ENCODE peak calls at places on chromosomes 12 and 14, in seven cellular contexts. K, T, P, Q, V, Z and I are unnamed samples.

GRCh38 chr12:86671001-86671400 is 414.8 kb upstream of the MGAT4C start:
- DNase-seq in P (no peak), T (no peak), Q (no peak), Z (no peak), K (no peak), V (no peak), I (no peak)

GRCh38 chr14:38851109-38851508 is 251.9 kb downstream of the SEC23A start:
- DNase-seq in K (no peak), V (no peak), T (no peak), Z (no peak), Q (no peak), P (no peak), I (no peak)

GRCh38 chr12:61758661-61759060 is 501.5 kb upstream of the USP15 start:
- DNase-seq in Q (no peak), P (no peak), K (no peak), T (no peak), Z (no peak), V (no peak), I (no peak)

GRCh38 chr12:132825089-132825488 is 3.6 kb downstream of the GOLGA3 start:
- DNase-seq in Z (no peak), T (no peak), K (no peak), Q (no peak), V (no peak), P (no peak), I (no peak)

GRCh38 chr14:68146812-68147211 is 327.2 kb downstream of the RAD51B start:
- DNase-seq in Q (no peak), Z (no peak), T (peak; percentile 77), K (no peak), V (peak; percentile 68), P (peak; percentile 97), I (peak; percentile 48)

GRCh38 chr14:54567224-54567633 is 301 bp downstream of the SAMD4A start:
- DNase-seq in P (no peak), V (peak; percentile 24), Q (peak; percentile 81), Z (no peak), T (peak; percentile 40), K (no peak), I (no peak)

GRCh38 chr14:92540472-92541048 is 27.0 kb downstream of the RIN3 start:
- DNase-seq in Z (no peak), V (peak; percentile 86), Q (peak; percentile 90), P (peak; percentile 100), T (peak; percentile 90), K (no peak), I (peak; percentile 57)

GRCh38 chr14:94769413-94770250 is at the start of gene GSC:
- DNase-seq in V (no peak), P (peak; percentile 33), K (no peak), Z (no peak), Q (no peak), T (no peak), I (no peak)

GRCh38 chr14:74401504-74402241 is 24.3 kb downstream of the SYNDIG1L start:
- DNase-seq in K (no peak), Q (peak; percentile 71), V (no peak), P (no peak), Z (no peak), T (no peak), I (no peak)

GRCh38 chr14:30273564-30273880 is 285.4 kb upstream of the G2E3 start:
- DNase-seq in Q (no peak), K (no peak), P (no peak), V (no peak), Z (no peak), T (no peak), I (no peak)

GRCh38 chr12:124626841-124627502 is 59.6 kb upstream of the NCOR2 start:
- DNase-seq in P (peak; percentile 76), K (no peak), Z (no peak), T (peak; percentile 77), Q (no peak), V (no peak), I (no peak)

GRCh38 chr12:87667378-87667777 is 361.8 kb downstream of the C12orf50 start:
- DNase-seq in P (peak; percentile 64), T (no peak), V (peak; percentile 16), Q (no peak), Z (peak; percentile 13), K (no peak), I (no peak)

GRCh38 chr12:116145451-116145850 is 132.0 kb downstream of the MED13L start:
- DNase-seq in Q (no peak), K (no peak), Z (no peak), V (no peak), P (no peak), T (no peak), I (no peak)

GRCh38 chr14:26867171-26867757 is 269.4 kb upstream of the NOVA1 start:
- DNase-seq in K (no peak), V (no peak), T (no peak), Q (no peak), P (peak; percentile 17), Z (peak; percentile 70), I (no peak)

GRCh38 chr12:46266869-46267617 is 1.8 kb downstream of the SLC38A1 start:
- DNase-seq in T (peak; percentile 46), K (no peak), Z (peak; percentile 86), Q (peak; percentile 86), V (peak; percentile 22), P (peak; percentile 57), I (no peak)

GRCh38 chr12:52041695-52042123 is 9.5 kb upstream of the NR4A1 start:
- DNase-seq in V (no peak), Z (peak; percentile 25), Q (no peak), P (no peak), K (no peak), T (peak; percentile 58), I (no peak)

GRCh38 chr14:33762462-33762861 is 188.4 kb downstream of the EGLN3 start:
- DNase-seq in V (no peak), Q (no peak), T (no peak), K (no peak), Z (no peak), P (peak; percentile 20), I (no peak)

GRCh38 chr12:53844989-53845836 is 93.4 kb upstream of the HOXC13 start:
- DNase-seq in V (peak; percentile 95), Q (no peak), P (peak; percentile 11), K (no peak), T (no peak), Z (no peak), I (peak; percentile 96)

GRCh38 chr12:100826323-100826722 is 31.7 kb downstream of the ANO4 start:
- DNase-seq in P (peak; percentile 52), K (no peak), Z (no peak), Q (no peak), V (peak; percentile 16), T (no peak), I (no peak)

GRCh38 chr14:105864651-105865265 is 338.4 kb downstream of the TMEM121 start:
- DNase-seq in Q (peak; percentile 65), T (no peak), P (no peak), Z (no peak), K (no peak), V (no peak), I (no peak)

GRCh38 chr14:23481362-23481970 is 12.0 kb downstream of the NGDN start:
- DNase-seq in K (no peak), Q (no peak), Z (no peak), P (peak; percentile 29), T (no peak), V (peak; percentile 22), I (no peak)

GRCh38 chr12:85280138-85280983 is at the start of gene ALX1:
- DNase-seq in T (peak; percentile 13), Z (no peak), K (no peak), P (peak; percentile 14), Q (peak; percentile 77), V (peak; percentile 15), I (no peak)

GRCh38 chr12:52667509-52667908 is 12.7 kb downstream of the KRT1 start:
- DNase-seq in T (no peak), Z (no peak), P (no peak), Q (no peak), V (no peak), K (no peak), I (no peak)

GRCh38 chr12:59895161-59895785 is 299.4 kb downstream of the SLC16A7 start:
- DNase-seq in T (no peak), P (no peak), Q (no peak), V (no peak), Z (no peak), K (no peak), I (no peak)

GRCh38 chr14:49853572-49854375 is 1.2 kb upstream of the NEMF start:
- DNase-seq in P (peak; percentile 91), Z (no peak), V (peak; percentile 63), T (peak; percentile 68), K (peak; percentile 3), Q (no peak), I (peak; percentile 52)

GRCh38 chr12:20601668-20602280 is 93.4 kb upstream of the SLCO1C1 start:
- DNase-seq in P (peak; percentile 85), V (peak; percentile 1), K (no peak), T (peak; percentile 5), Z (peak; percentile 3), Q (no peak), I (no peak)

GRCh38 chr12:109721276-109721675 is 7.7 kb downstream of the FAM222A start:
- DNase-seq in V (no peak), P (no peak), Z (no peak), Q (no peak), T (no peak), K (no peak), I (no peak)

GRCh38 chr12:132488127-132489077 is 1.5 kb upstream of the FBRSL1 start:
- DNase-seq in P (no peak), Z (no peak), V (no peak), T (no peak), Q (no peak), K (no peak), I (no peak)

GRCh38 chr14:104977681-104978647 is at the start of gene AHNAK2:
- DNase-seq in Z (peak; percentile 92), P (peak; percentile 62), V (peak; percentile 73), Q (peak; percentile 79), K (no peak), T (peak; percentile 76), I (no peak)

GRCh38 chr12:58408516-58408915 is 467.1 kb downstream of the ATP23 start:
- DNase-seq in Q (no peak), T (no peak), V (no peak), Z (no peak), K (no peak), P (peak; percentile 34), I (no peak)

GRCh38 chr14:77849711-77850110 is 49.8 kb downstream of the ADCK1 start:
- DNase-seq in T (no peak), Q (no peak), V (no peak), P (peak; percentile 4), Z (no peak), K (no peak), I (no peak)

GRCh38 chr14:64761441-64762043 is 57.3 kb downstream of the PLEKHG3 start:
- DNase-seq in V (no peak), K (no peak), T (peak; percentile 56), Q (no peak), P (no peak), Z (no peak), I (no peak)

GRCh38 chr12:48956279-48957140 is 777 bp downstream of the ARF3 start:
- DNase-seq in P (peak; percentile 96), Q (peak; percentile 93), T (peak; percentile 95), Z (peak; percentile 95), K (peak; percentile 52), V (peak; percentile 93), I (peak; percentile 73)

GRCh38 chr12:13576935-13577334 is 380.4 kb downstream of the EMP1 start:
- DNase-seq in P (no peak), K (no peak), T (no peak), V (no peak), Z (no peak), Q (no peak), I (no peak)

GRCh38 chr14:78673845-78674244 is 503.7 kb downstream of the NRXN3 start:
- DNase-seq in V (no peak), Q (no peak), P (no peak), K (no peak), T (peak; percentile 3), Z (no peak), I (no peak)

GRCh38 chr14:59294662-59294992 is 106.2 kb downstream of the DAAM1 start:
- DNase-seq in Z (no peak), T (no peak), V (no peak), K (no peak), Q (no peak), P (peak; percentile 65), I (no peak)

GRCh38 chr14:55141812-55142211 is 12.8 kb downstream of the LGALS3 start:
- DNase-seq in Q (no peak), V (no peak), P (no peak), T (no peak), K (no peak), Z (no peak), I (no peak)